ENCODE peak calls at places on chromosomes 3 and 15, in six cellular contexts. M is stomach, N is SK-N-SH, T is upper lobe of left lung, U is ovary, L is A549. P is an unnamed sample.

GRCh38 chr15:88907111-88907510 is 6.1 kb downstream of the MFGE8 start:
- DNase-seq in M (no peak), N (no peak), T (no peak), U (no peak), L (no peak), P (no peak)

GRCh38 chr3:102225407-102226132 is 209.2 kb upstream of the ZPLD1 start:
- DNase-seq in M (no peak), N (peak; percentile 44), T (no peak), U (no peak), L (peak; percentile 33), P (no peak)

GRCh38 chr3:112675349-112675748 is 34.4 kb upstream of the CCDC80 start:
- DNase-seq in M (no peak), N (no peak), T (no peak), U (no peak), L (no peak), P (no peak)

GRCh38 chr15:94584833-94585244 is 353.5 kb downstream of the MCTP2 start:
- DNase-seq in M (no peak), N (no peak), T (no peak), U (peak; percentile 29), L (no peak), P (no peak)

GRCh38 chr3:14353486-14353885 is 48.9 kb upstream of the SLC6A6 start:
- DNase-seq in M (no peak), N (no peak), T (no peak), U (no peak), L (no peak), P (no peak)

GRCh38 chr3:100650651-100651611 is 41.5 kb downstream of the ADGRG7 start:
- DNase-seq in M (no peak), N (no peak), T (no peak), U (no peak), L (no peak), P (no peak)

GRCh38 chr3:102295756-102296155 is 139.1 kb upstream of the ZPLD1 start:
- DNase-seq in M (no peak), N (no peak), T (no peak), U (no peak), L (no peak), P (no peak)

GRCh38 chr15:34708422-34708821 is 46.4 kb downstream of the GJD2 start:
- DNase-seq in M (no peak), N (peak; percentile 50), T (no peak), U (no peak), L (peak; percentile 38), P (no peak)

GRCh38 chr15:82568986-82569385 is 28.7 kb upstream of the RPS17 start:
- DNase-seq in M (no peak), N (no peak), T (no peak), U (no peak), L (no peak), P (no peak)

GRCh38 chr15:77851696-77852095 is 219.0 kb upstream of the LINGO1 start:
- DNase-seq in M (no peak), N (peak; percentile 81), T (no peak), U (no peak), L (no peak), P (no peak)

GRCh38 chr3:102532901-102533300 is 98.1 kb downstream of the ZPLD1 start:
- DNase-seq in M (no peak), N (no peak), T (no peak), U (no peak), L (no peak), P (no peak)

GRCh38 chr3:45473841-45474240 is 85.5 kb downstream of the LARS2 start:
- DNase-seq in M (no peak), N (no peak), T (no peak), U (no peak), L (no peak), P (no peak)

GRCh38 chr3:71546781-71547180 is 36.7 kb downstream of the FOXP1 start:
- DNase-seq in M (no peak), N (no peak), T (no peak), U (no peak), L (no peak), P (no peak)

GRCh38 chr3:177968891-177969290 is 567.3 kb upstream of the KCNMB2 start:
- DNase-seq in M (no peak), N (no peak), T (no peak), U (no peak), L (no peak), P (no peak)

GRCh38 chr15:84859143-84859542 is 25.3 kb upstream of the SLC28A1 start:
- DNase-seq in M (peak; percentile 71), N (no peak), T (peak; percentile 77), U (no peak), L (no peak), P (no peak)

GRCh38 chr3:27758083-27758482 is 36.0 kb upstream of the EOMES start:
- DNase-seq in M (no peak), N (no peak), T (no peak), U (no peak), L (peak; percentile 48), P (peak; percentile 71)

GRCh38 chr15:48554112-48554511 is 91.4 kb downstream of the FBN1 start:
- DNase-seq in M (no peak), N (no peak), T (no peak), U (no peak), L (no peak), P (no peak)

GRCh38 chr3:16801223-16801622 is 83.5 kb upstream of the PLCL2 start:
- DNase-seq in M (no peak), N (no peak), T (no peak), U (no peak), L (no peak), P (no peak)

GRCh38 chr3:24387000-24387399 is 107.7 kb downstream of the THRB start:
- DNase-seq in M (no peak), N (no peak), T (no peak), U (no peak), L (no peak), P (no peak)

GRCh38 chr15:49674370-49674769 is 53.5 kb downstream of the DTWD1 start:
- DNase-seq in M (no peak), N (no peak), T (no peak), U (no peak), L (no peak), P (no peak)

GRCh38 chr3:71784914-71785593 is at the start of gene PROK2:
- DNase-seq in M (no peak), N (peak; percentile 77), T (no peak), U (peak; percentile 35), L (no peak), P (no peak)

GRCh38 chr3:127822166-127822835 is at the start of gene MGLL:
- DNase-seq in M (peak; percentile 43), N (peak; percentile 78), T (no peak), U (peak; percentile 32), L (no peak), P (no peak)

GRCh38 chr3:177521305-177521704 is 324.0 kb upstream of the TBL1XR1 start:
- DNase-seq in M (peak; percentile 77), N (no peak), T (peak; percentile 89), U (no peak), L (no peak), P (no peak)

DNA sequence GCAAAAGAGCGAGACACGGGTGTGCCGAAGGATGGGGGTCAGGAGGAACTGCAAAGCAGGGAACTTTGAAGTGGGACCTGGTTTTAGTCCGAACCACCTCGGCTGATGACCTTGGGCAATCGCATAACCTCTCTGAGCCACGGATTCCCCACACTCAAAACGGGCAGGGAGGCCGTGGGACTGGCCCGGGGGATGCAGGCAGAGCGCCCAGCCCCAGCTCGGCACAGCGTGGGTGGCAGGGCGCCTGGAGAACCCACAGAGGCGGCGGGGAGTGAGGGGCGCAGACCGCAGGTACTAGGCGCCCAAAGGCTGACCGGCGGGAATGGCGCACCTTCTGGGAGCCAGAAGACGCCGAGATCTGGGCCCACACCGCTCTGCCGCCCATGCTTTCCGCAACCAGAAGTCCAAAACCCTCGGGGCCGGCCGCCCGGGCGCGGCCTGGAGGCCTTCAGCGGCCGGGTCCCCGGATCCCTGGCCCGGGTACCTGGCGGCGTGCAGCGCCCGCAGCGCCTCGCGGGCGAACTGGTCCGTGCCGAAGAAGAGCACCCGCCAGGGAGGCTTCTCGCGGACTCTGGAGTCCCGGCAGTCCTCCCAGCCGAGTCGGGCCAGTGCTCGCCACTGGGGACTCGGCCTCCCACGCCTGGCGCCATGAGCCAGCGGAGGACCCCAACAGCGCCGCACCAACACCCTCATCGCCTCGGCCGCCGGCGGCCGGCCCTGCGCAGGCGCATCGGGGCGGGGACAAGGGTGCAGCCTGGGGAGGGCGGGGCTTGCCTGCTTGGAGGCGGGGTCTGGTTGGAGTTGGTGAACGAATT is at the start of gene MTFMT:
- DNase-seq in M (peak; percentile 94), N (peak; percentile 99), T (peak; percentile 94), U (peak; percentile 96), L (peak; percentile 97), P (peak; percentile 94)
- TF ChIP-seq EP300 in M (no peak), N (no peak), T (no peak), U (no peak), L (no peak), P (no peak)

GRCh38 chr15:73753250-73754130 is at the start of gene INSYN1:
- DNase-seq in M (peak; percentile 47), N (peak; percentile 80), T (peak; percentile 36), U (peak; percentile 70), L (peak; percentile 19), P (no peak)

GRCh38 chr15:73754461-73754860 is 1.3 kb upstream of the INSYN1 start:
- DNase-seq in M (no peak), N (no peak), T (no peak), U (no peak), L (no peak), P (no peak)

GRCh38 chr15:73751896-73752816 is 995 bp downstream of the INSYN1 start:
- DNase-seq in M (no peak), N (peak; percentile 75), T (no peak), U (peak; percentile 53), L (no peak), P (no peak)

GRCh38 chr15:73751481-73751880 is 1.7 kb downstream of the INSYN1 start:
- DNase-seq in M (no peak), N (no peak), T (no peak), U (no peak), L (no peak), P (no peak)

DNA sequence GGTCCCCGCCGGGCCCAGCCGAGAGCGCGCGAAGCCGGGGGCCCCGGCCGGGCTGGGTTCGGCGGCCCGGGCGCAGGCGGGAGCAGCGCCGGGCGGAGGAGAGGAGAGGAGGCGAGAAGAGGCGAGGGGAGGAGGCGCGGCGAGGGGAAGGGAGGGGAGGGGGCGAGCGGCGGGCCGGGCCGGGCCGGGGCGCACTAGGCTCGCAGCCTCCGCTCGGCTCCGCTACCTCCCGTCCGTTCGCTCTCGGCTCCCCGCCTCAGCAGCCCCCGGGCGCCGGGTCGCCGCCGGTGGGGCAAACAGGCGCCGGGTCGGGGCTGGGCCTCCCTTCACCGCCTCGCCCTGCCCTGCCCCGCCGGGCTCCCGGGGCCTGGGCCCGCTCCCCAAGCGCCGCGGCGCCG is 335 bp downstream of the INSYN1 start:
- DNase-seq in M (no peak), N (peak; percentile 85), T (no peak), U (no peak), L (peak; percentile 15), P (no peak)
- H3K4me3 ChIP-seq in M (peak overlapping the region; percentile 55), N (peak overlapping the region; percentile 53), T (peak overlapping the region; percentile 58), U (peak overlapping the region; percentile 52), L (peak overlapping the region; percentile 50), P (peak overlapping the region; percentile 72)

DNA sequence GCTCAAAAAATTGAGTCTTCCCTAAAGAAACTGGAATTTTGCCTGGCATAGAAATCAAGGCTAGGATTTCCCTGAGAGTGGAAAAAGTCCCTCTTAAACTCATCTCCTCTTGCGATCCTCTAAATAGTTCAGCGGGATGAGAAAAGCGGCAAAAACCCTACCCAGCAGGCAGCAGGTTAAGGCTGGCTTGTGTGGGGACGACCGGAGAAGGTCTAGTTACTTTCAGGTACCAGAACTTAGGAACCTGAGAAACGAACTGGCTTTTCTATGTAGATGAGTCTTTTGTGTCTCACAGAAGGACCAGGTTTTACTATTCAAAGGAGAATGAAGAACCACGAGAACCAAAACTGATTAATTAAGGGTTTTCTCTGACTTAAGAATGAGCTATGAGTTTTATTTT is 523.7 kb upstream of the TGFBR2 start:
- DNase-seq in M (no peak), N (no peak), T (no peak), U (no peak), L (no peak), P (no peak)
- TF ChIP-seq EP300 in M (no peak), N (no peak), T (no peak), U (no peak), L (no peak), P (no peak)

GRCh38 chr3:133491481-133492059 is 81.9 kb upstream of the CDV3 start:
- DNase-seq in M (no peak), N (no peak), T (no peak), U (no peak), L (no peak), P (no peak)
- H3K4me3 ChIP-seq in M (no peak overlapping the region), N (no peak overlapping the region), T (no peak overlapping the region), U (no peak overlapping the region), L (no peak overlapping the region), P (no peak overlapping the region)

P was measured in suprapubic skin.